ENCODE peak calls at places on chromosomes 1 and 21, in nine cellular contexts. R is GM13976, P is WTC11, H is coronary artery, U is PC-3, W is neural crest cell, C is fibroblast of lung, V is cardiac muscle cell, L is body of pancreas. I is an unnamed sample.

GRCh38 chr1:226181996-226182714 is 4.4 kb downstream of the ACBD3 start:
- DNase-seq in R (peak), P (peak), H (no peak), U (peak), W (no peak), C (peak), V (peak), L (peak), I (no peak)

GRCh38 chr1:160667896-160668295 is 21.1 kb upstream of the SLAMF1 start:
- DNase-seq in R (no peak), P (no peak), H (no peak), U (no peak), W (no peak), C (no peak), V (no peak), L (no peak), I (no peak)

GRCh38 chr1:153352523-153352922 is 3.9 kb upstream of the PGLYRP4 start:
- DNase-seq in R (peak), P (peak), H (peak), U (peak), W (peak), C (peak), V (peak), L (peak), I (peak)

GRCh38 chr1:236425031-236425663 is 31.1 kb downstream of the EDARADD start:
- DNase-seq in R (peak), P (peak), H (peak), U (no peak), W (no peak), C (no peak), V (no peak), L (no peak), I (no peak)

GRCh38 chr1:174726167-174726879 is 273.4 kb upstream of the CACYBP start:
- DNase-seq in R (no peak), P (no peak), H (no peak), U (peak), W (no peak), C (peak), V (peak), L (no peak), I (no peak)

GRCh38 chr1:177142791-177143382 is 21.6 kb downstream of the ASTN1 start:
- DNase-seq in R (no peak), P (no peak), H (no peak), U (no peak), W (no peak), C (no peak), V (no peak), L (no peak), I (no peak)

GRCh38 chr21:36856643-36857042 is 109.8 kb downstream of the HLCS start:
- DNase-seq in R (no peak), P (no peak), H (no peak), U (no peak), W (no peak), C (no peak), V (no peak), L (no peak), I (no peak)

GRCh38 chr21:31370893-31371652 is 27.0 kb upstream of the TIAM1 start:
- DNase-seq in R (no peak), P (no peak), H (no peak), U (no peak), W (no peak), C (peak), V (no peak), L (no peak), I (no peak)

GRCh38 chr1:41689139-41689538 is 204.7 kb upstream of the EDN2 start:
- DNase-seq in R (no peak), P (no peak), H (no peak), U (no peak), W (no peak), C (no peak), V (no peak), L (no peak), I (no peak)

GRCh38 chr1:155996166-155996565 is 17.8 kb upstream of the ARHGEF2 start:
- DNase-seq in R (no peak), P (no peak), H (no peak), U (no peak), W (no peak), C (no peak), V (no peak), L (no peak), I (no peak)

GRCh38 chr1:28031173-28031572 is 57.2 kb downstream of the EYA3 start:
- DNase-seq in R (no peak), P (no peak), H (no peak), U (peak), W (no peak), C (no peak), V (peak), L (no peak), I (no peak)

GRCh38 chr21:43194303-43195130 is 25.7 kb downstream of the CRYAA start:
- DNase-seq in R (no peak), P (peak), H (peak), U (no peak), W (no peak), C (no peak), V (no peak), L (no peak), I (no peak)

GRCh38 chr1:173708787-173709186 is 6.0 kb upstream of the KLHL20 start:
- DNase-seq in R (no peak), P (no peak), H (no peak), U (no peak), W (no peak), C (no peak), V (no peak), L (no peak), I (no peak)

GRCh38 chr1:73162576-73162975 is 880.2 kb upstream of the NEGR1 start:
- DNase-seq in R (no peak), P (no peak), H (no peak), U (no peak), W (no peak), C (peak), V (no peak), L (no peak), I (no peak)

GRCh38 chr1:179137623-179138235 is 55.9 kb downstream of the TOR3A start:
- DNase-seq in R (no peak), P (no peak), H (no peak), U (no peak), W (no peak), C (no peak), V (no peak), L (no peak), I (no peak)

GRCh38 chr1:30600258-30600657 is 123.1 kb downstream of the MATN1 start:
- DNase-seq in R (no peak), P (no peak), H (peak), U (no peak), W (no peak), C (no peak), V (no peak), L (no peak), I (no peak)

GRCh38 chr1:27394925-27395324 is 2.5 kb downstream of the GPR3 start:
- DNase-seq in R (no peak), P (no peak), H (no peak), U (no peak), W (no peak), C (no peak), V (no peak), L (no peak), I (no peak)

GRCh38 chr1:37347104-37347503 is 127.3 kb upstream of the ZC3H12A start:
- DNase-seq in R (no peak), P (no peak), H (no peak), U (no peak), W (no peak), C (no peak), V (no peak), L (peak), I (no peak)

GRCh38 chr1:37919277-37919676 is 27.6 kb downstream of the INPP5B start:
- DNase-seq in R (no peak), P (peak), H (no peak), U (peak), W (no peak), C (peak), V (peak), L (no peak), I (no peak)

GRCh38 chr21:34603002-34603709 is 11.8 kb downstream of the RCAN1 start:
- DNase-seq in R (peak), P (peak), H (peak), U (peak), W (peak), C (peak), V (peak), L (peak), I (peak)

GRCh38 chr1:12132078-12132477 is 34.7 kb upstream of the TNFRSF1B start:
- DNase-seq in R (no peak), P (no peak), H (no peak), U (peak), W (no peak), C (peak), V (no peak), L (no peak), I (no peak)

GRCh38 chr21:36776981-36777617 is 78.2 kb downstream of the SIM2 start:
- DNase-seq in R (no peak), P (no peak), H (peak), U (no peak), W (no peak), C (peak), V (no peak), L (no peak), I (no peak)

GRCh38 chr21:45865106-45865835 is 116.3 kb upstream of the COL6A1 start:
- DNase-seq in R (no peak), P (no peak), H (peak), U (peak), W (no peak), C (peak), V (no peak), L (no peak), I (peak)

GRCh38 chr1:36511804-36512798 is 29.4 kb upstream of the CSF3R start:
- DNase-seq in R (no peak), P (no peak), H (peak), U (no peak), W (no peak), C (no peak), V (no peak), L (no peak), I (no peak)

GRCh38 chr1:22888320-22889075 is 84.2 kb downstream of the LACTBL1 start:
- DNase-seq in R (no peak), P (no peak), H (no peak), U (peak), W (no peak), C (peak), V (no peak), L (no peak), I (no peak)

GRCh38 chr1:30706528-30706927 is 16.9 kb downstream of the MATN1 start:
- DNase-seq in R (no peak), P (no peak), H (no peak), U (peak), W (no peak), C (peak), V (peak), L (peak), I (no peak)

GRCh38 chr1:87787551-87787950 is 458.9 kb downstream of the LMO4 start:
- DNase-seq in R (no peak), P (no peak), H (no peak), U (peak), W (no peak), C (peak), V (no peak), L (no peak), I (no peak)

GRCh38 chr1:61064673-61065072 is 17.7 kb upstream of the NFIA start:
- DNase-seq in R (no peak), P (no peak), H (no peak), U (no peak), W (no peak), C (no peak), V (no peak), L (no peak), I (no peak)

GRCh38 chr1:54804471-54805132 is 3.5 kb upstream of the TTC22 start:
- DNase-seq in R (no peak), P (no peak), H (no peak), U (peak), W (no peak), C (no peak), V (no peak), L (no peak), I (no peak)

GRCh38 chr1:116667577-116668105 is at the start of gene IGSF3:
- DNase-seq in R (peak), P (peak), H (no peak), U (peak), W (peak), C (peak), V (peak), L (peak), I (peak)

GRCh38 chr1:31943546-31944184 is 5.5 kb upstream of the PTP4A2 start:
- DNase-seq in R (no peak), P (no peak), H (no peak), U (no peak), W (no peak), C (no peak), V (no peak), L (no peak), I (no peak)

GRCh38 chr21:36889401-36889800 is 77.1 kb downstream of the HLCS start:
- DNase-seq in R (no peak), P (no peak), H (no peak), U (no peak), W (no peak), C (peak), V (no peak), L (no peak), I (no peak)

GRCh38 chr1:12811409-12811784 is 19.8 kb downstream of the PRAMEF11 start:
- DNase-seq in R (no peak), P (no peak), H (no peak), U (peak), W (no peak), C (no peak), V (no peak), L (no peak), I (no peak)

GRCh38 chr1:240611619-240612490 is at the start of gene GREM2:
- DNase-seq in R (peak), P (peak), H (no peak), U (peak), W (peak), C (peak), V (peak), L (peak), I (no peak)

GRCh38 chr1:151762941-151763921 is at the start of gene MRPL9:
- DNase-seq in R (peak), P (peak), H (peak), U (peak), W (peak), C (peak), V (peak), L (peak), I (peak)

DNA sequence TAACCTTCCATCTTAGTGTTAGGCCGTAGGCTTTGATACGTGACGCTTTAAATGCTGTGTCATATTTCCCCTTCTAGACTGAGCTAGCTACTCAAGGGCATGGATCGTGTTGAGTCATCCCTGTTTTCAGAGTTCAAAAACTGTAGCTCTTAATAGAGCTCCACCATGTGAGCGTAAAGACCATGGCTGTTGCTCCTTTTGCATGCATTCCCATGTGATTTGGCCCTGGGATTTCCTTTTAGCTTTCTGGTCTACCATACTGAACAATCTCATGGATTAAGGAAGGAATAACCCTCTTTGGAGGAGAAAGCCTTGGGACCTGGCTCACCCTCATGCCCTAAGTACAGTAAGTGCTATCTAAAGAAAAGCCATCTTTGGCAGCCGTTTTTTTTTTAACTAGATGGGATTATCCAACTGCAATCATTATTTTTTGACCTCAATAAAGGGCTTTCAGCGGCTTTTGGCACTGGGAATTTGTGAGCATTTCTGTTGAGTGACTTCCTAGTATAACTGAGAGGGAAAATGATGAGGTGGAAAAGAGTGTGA is 76.6 kb downstream of the PLPP3 start:
- DNase-seq in R (no peak), P (no peak), H (no peak), U (peak), W (no peak), C (peak), V (no peak), L (no peak), I (no peak)
- TF ChIP-seq CTCF in R (no peak), P (no peak), H (no peak), U (no peak), W (no peak), C (no peak), V (no peak), L (no peak), I (no peak)

GRCh38 chr1:39132505-39133339 is 71.8 kb upstream of the MACF1 start:
- DNase-seq in R (no peak), P (peak), H (peak), U (peak), W (peak), C (peak), V (peak), L (peak), I (peak)
- TF ChIP-seq CTCF in R (no peak), P (no peak), H (no peak), U (peak), W (peak), C (no peak), V (peak), L (peak), I (peak)

GRCh38 chr1:213931804-213932203 is 56.0 kb upstream of the PROX1 start:
- DNase-seq in R (no peak), P (peak), H (no peak), U (peak), W (no peak), C (no peak), V (peak), L (no peak), I (no peak)
- TF ChIP-seq CTCF in R (no peak), P (no peak), H (no peak), U (peak), W (no peak), C (no peak), V (no peak), L (no peak), I (no peak)

GRCh38 chr21:33202464-33203363 is 27.0 kb upstream of the IFNAR2 start:
- DNase-seq in R (no peak), P (no peak), H (no peak), U (no peak), W (no peak), C (no peak), V (no peak), L (no peak), I (no peak)

GRCh38 chr21:33203371-33203724 is 26.4 kb upstream of the IFNAR2 start:
- DNase-seq in R (no peak), P (no peak), H (no peak), U (no peak), W (no peak), C (no peak), V (no peak), L (no peak), I (no peak)

GRCh38 chr21:33206771-33207290 is 22.9 kb upstream of the IFNAR2 start:
- DNase-seq in R (no peak), P (no peak), H (no peak), U (no peak), W (no peak), C (no peak), V (no peak), L (peak), I (no peak)

GRCh38 chr21:33207471-33208149 is 22.1 kb upstream of the IFNAR2 start:
- DNase-seq in R (no peak), P (no peak), H (no peak), U (no peak), W (no peak), C (no peak), V (no peak), L (no peak), I (no peak)

GRCh38 chr21:33205476-33205875 is 24.3 kb upstream of the IFNAR2 start:
- DNase-seq in R (no peak), P (no peak), H (no peak), U (no peak), W (no peak), C (no peak), V (no peak), L (peak), I (no peak)
- TF ChIP-seq CTCF in R (no peak), P (no peak), H (no peak), U (no peak), W (no peak), C (no peak), V (no peak), L (no peak), I (no peak)

GRCh38 chr1:62076286-62076685 is 118.4 kb upstream of the L1TD1 start:
- DNase-seq in R (no peak), P (no peak), H (no peak), U (peak), W (no peak), C (peak), V (no peak), L (peak), I (no peak)
- TF ChIP-seq CTCF in R (no peak), P (no peak), H (no peak), U (no peak), W (no peak), C (no peak), V (no peak), L (no peak), I (no peak)

DNA sequence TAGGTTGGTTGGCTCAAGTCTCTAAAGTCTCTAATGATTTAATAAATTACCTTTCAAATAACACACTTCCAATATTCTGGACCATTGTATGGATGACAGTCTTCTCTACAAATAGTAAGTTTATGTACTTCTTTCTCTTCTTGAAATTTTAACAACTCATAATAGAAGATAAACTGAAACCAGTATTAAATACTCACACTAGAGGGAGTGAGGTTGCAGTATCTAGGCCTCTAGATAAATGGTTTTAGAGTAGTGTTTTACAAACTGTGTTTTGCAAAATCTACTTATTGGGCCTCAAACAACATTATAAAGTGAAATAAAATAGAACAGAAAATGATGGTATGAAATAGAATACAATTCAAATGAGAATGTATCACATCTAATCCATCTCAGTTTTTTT is 479.9 kb upstream of the BRINP3 start:
- DNase-seq in R (no peak), P (no peak), H (no peak), U (peak), W (no peak), C (no peak), V (no peak), L (no peak), I (no peak)
- TF ChIP-seq CTCF in R (no peak), P (no peak), H (no peak), U (peak), W (no peak), C (peak), V (no peak), L (no peak), I (no peak)

GRCh38 chr1:52432807-52433206 is 28.4 kb downstream of the PRPF38A start:
- DNase-seq in R (no peak), P (no peak), H (no peak), U (no peak), W (no peak), C (no peak), V (no peak), L (no peak), I (no peak)
- TF ChIP-seq CTCF in R (no peak), P (no peak), H (no peak), U (no peak), W (no peak), C (no peak), V (no peak), L (no peak), I (no peak)

GRCh38 chr1:1890506-1891348 is at the start of gene GNB1:
- DNase-seq in R (peak), P (peak), H (peak), U (peak), W (peak), C (peak), V (peak), L (peak), I (peak)
- TF ChIP-seq CTCF in R (no peak), P (no peak), H (no peak), U (no peak), W (no peak), C (no peak), V (no peak), L (no peak), I (no peak)

I was measured in ascending aorta.